ENCODE peak calls at places on chromosome 18, in four cellular contexts. T is GM12878, M is HepG2, Y is SK-N-SH. A is an unnamed sample.

GRCh38 chr18:35343488-35343935 is 708 bp downstream of the ZNF24 start:
- DNase-seq in T (no peak), M (no peak), Y (no peak), A (no peak)

GRCh38 chr18:10851824-10852225 is 297.5 kb downstream of the PIEZO2 start:
- DNase-seq in T (peak), M (peak), Y (peak), A (no peak)

GRCh38 chr18:68713791-68714190 is 1.1 kb downstream of the TMX3 start:
- DNase-seq in T (no peak), M (no peak), Y (no peak), A (no peak)

GRCh38 chr18:34729264-34729663 is 19.2 kb downstream of the DTNA start:
- DNase-seq in T (no peak), M (peak), Y (peak), A (no peak)

GRCh38 chr18:44592639-44593038 is 88.0 kb upstream of the SETBP1 start:
- DNase-seq in T (no peak), M (no peak), Y (no peak), A (no peak)

GRCh38 chr18:76545433-76546281 is 50.6 kb upstream of the ZNF516 start:
- DNase-seq in T (no peak), M (no peak), Y (no peak), A (no peak)

GRCh38 chr18:2513616-2514015 is 57.7 kb downstream of the METTL4 start:
- DNase-seq in T (no peak), M (no peak), Y (no peak), A (no peak)

GRCh38 chr18:13797157-13797611 is 26.8 kb upstream of the MC5R start:
- DNase-seq in T (no peak), M (peak), Y (no peak), A (no peak)

GRCh38 chr18:30920356-30920755 is 122.2 kb downstream of the DSC3 start:
- DNase-seq in T (no peak), M (no peak), Y (no peak), A (no peak)

GRCh38 chr18:26540041-26540628 is 8.2 kb downstream of the KCTD1 start:
- DNase-seq in T (no peak), M (no peak), Y (no peak), A (no peak)

GRCh38 chr18:3217930-3218647 is 1.7 kb downstream of the MYOM1 start:
- DNase-seq in T (no peak), M (peak), Y (no peak), A (no peak)

GRCh38 chr18:23092121-23092520 is 43.2 kb upstream of the CABLES1 start:
- DNase-seq in T (no peak), M (no peak), Y (no peak), A (no peak)

GRCh38 chr18:51185075-51185474 is 12.4 kb downstream of the MEX3C start:
- DNase-seq in T (no peak), M (no peak), Y (no peak), A (no peak)

GRCh38 chr18:40168026-40168425 is 1787.0 kb upstream of the PIK3C3 start:
- DNase-seq in T (no peak), M (no peak), Y (no peak), A (no peak)

GRCh38 chr18:61556862-61557261 is 223.6 kb downstream of the CDH20 start:
- DNase-seq in T (no peak), M (no peak), Y (no peak), A (no peak)

GRCh38 chr18:22606563-22607283 is 189.0 kb upstream of the CTAGE1 start:
- DNase-seq in T (no peak), M (no peak), Y (no peak), A (no peak)

GRCh38 chr18:2970762-2971659 is 41.9 kb downstream of the LPIN2 start:
- DNase-seq in T (no peak), M (no peak), Y (no peak), A (no peak)

GRCh38 chr18:35060092-35060491 is 18.9 kb downstream of the MAPRE2 start:
- DNase-seq in T (no peak), M (no peak), Y (no peak), A (no peak)

GRCh38 chr18:33034941-33035340 is 262.1 kb upstream of the KLHL14 start:
- DNase-seq in T (no peak), M (no peak), Y (no peak), A (no peak)
- TF ChIP-seq GABPA in T (no peak), M (no peak), Y (no peak), A (no peak)

GRCh38 chr18:55318864-55319516 is 269.0 kb downstream of the TCF4 start:
- DNase-seq in T (no peak), M (no peak), Y (no peak), A (no peak)

GRCh38 chr18:55317832-55318231 is 270.2 kb downstream of the TCF4 start:
- DNase-seq in T (no peak), M (no peak), Y (no peak), A (no peak)

GRCh38 chr18:55316615-55317184 is 271.3 kb downstream of the TCF4 start:
- DNase-seq in T (no peak), M (no peak), Y (no peak), A (no peak)

GRCh38 chr18:55319517-55319905 is 268.5 kb downstream of the TCF4 start:
- DNase-seq in T (no peak), M (no peak), Y (no peak), A (no peak)

GRCh38 chr18:55317322-55317721 is 270.7 kb downstream of the TCF4 start:
- DNase-seq in T (no peak), M (no peak), Y (no peak), A (no peak)
- H3K9ac ChIP-seq in T (peak), M (no peak), Y (peak), A (no peak)

GRCh38 chr18:45993441-45993840 is 26.3 kb upstream of the EPG5 start:
- DNase-seq in T (no peak), M (no peak), Y (no peak), A (no peak)
- TF ChIP-seq RAD21 in T (no peak), M (no peak), Y (no peak), A (no peak)

GRCh38 chr18:47613929-47614328 is 316.5 kb downstream of the SMAD2 start:
- DNase-seq in T (no peak), M (no peak), Y (no peak), A (no peak)
- TF ChIP-seq GABPA in T (no peak), M (no peak), Y (no peak), A (no peak)

GRCh38 chr18:832085-832681 is 20.1 kb upstream of the YES1 start:
- DNase-seq in T (no peak), M (peak), Y (no peak), A (no peak)
- H3K9ac ChIP-seq in T (no peak), M (no peak), Y (no peak), A (no peak)

DNA sequence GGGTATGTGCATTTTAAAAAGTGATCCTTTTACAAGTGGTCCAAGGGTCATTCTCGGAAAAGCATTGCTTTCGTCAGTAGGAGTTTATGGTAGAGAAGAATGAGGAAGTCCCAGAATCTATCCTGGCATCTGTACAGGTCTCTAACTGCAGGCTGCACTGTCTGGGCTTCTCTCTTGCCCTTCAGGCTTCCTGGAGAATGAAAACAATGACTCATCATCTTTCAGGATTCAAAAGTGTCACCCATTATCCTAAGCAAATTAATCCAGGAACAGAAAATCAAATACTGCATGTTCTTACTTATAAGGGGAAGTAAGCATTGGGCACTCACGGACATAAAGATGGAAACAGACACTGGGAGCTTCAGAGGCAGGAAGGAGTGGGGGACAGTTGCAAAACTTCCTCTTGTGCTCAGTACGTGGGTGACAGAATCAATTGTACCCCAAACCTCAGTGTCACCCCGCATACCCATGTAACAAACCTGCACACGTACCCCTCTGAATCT is 60.2 kb upstream of the TXNDC2 start:
- DNase-seq in T (no peak), M (peak), Y (no peak), A (no peak)
- TF ChIP-seq RAD21 in T (no peak), M (no peak), Y (no peak), A (no peak)

GRCh38 chr18:36536426-36536825 is 238.9 kb downstream of the FHOD3 start:
- DNase-seq in T (no peak), M (no peak), Y (no peak), A (no peak)

GRCh38 chr18:36533446-36534153 is 236.1 kb downstream of the FHOD3 start:
- DNase-seq in T (no peak), M (no peak), Y (no peak), A (no peak)

GRCh38 chr18:36534154-36534688 is 236.7 kb downstream of the FHOD3 start:
- DNase-seq in T (no peak), M (no peak), Y (no peak), A (no peak)

GRCh38 chr18:36537289-36537688 is 239.8 kb downstream of the FHOD3 start:
- DNase-seq in T (no peak), M (no peak), Y (no peak), A (peak)

DNA sequence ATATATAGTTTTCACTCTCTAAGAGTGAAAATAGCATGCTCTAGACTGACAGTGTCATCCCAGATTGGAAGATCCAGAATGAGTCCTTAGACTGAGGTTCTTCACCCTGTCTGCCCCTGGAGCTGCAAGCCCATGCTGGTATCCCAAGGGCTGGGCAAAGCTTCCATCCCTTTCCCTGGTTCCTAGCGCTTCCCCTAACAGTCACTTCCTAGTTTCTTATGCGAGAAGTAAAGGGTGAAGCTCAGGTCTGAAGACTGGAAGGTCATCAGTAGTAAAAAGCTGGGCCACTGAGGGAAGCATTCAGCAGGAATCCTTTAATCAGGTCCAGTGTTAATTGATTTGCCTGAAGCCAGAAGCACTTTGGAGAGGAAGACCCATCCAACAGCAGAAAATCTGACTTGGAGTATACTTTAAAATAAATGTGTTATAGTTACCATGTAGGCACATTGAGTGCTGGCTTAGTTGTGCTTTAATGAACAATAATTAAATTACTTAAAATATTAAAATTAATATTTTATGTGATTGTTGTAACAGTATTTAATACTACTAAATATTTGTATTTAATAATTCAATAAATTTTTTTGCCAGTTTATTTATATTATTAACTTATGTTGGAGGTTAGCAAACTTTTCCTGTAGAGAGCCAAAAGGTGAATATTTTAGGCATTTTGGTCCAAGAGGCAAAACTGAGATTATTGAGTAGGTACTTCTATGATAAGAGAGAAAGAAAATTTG is 237.9 kb downstream of the FHOD3 start:
- DNase-seq in T (no peak), M (no peak), Y (no peak), A (peak)
- TF ChIP-seq GABPA in T (no peak), M (no peak), Y (no peak), A (no peak)